ENCODE peak calls at places on chromosomes 16 and 17, in nine cellular contexts. H is progenitor cell of endocrine pancreas, R is cardiac fibroblast, Q is K562, K is HCT116, Y is stomach, O is psoas muscle, B is AG04450, I is mammary epithelial cell. M is an unnamed sample.

GRCh38 chr17:63930951-63931575 is 1.1 kb downstream of the CD79B start:
- DNase-seq in H (no peak), R (no peak), Q (peak), K (no peak), Y (peak), O (peak), B (no peak), I (no peak), M (peak)

GRCh38 chr16:51500306-51500705 is 349.2 kb upstream of the SALL1 start:
- DNase-seq in H (no peak), R (peak), Q (no peak), K (no peak), Y (no peak), O (no peak), B (no peak), I (peak), M (no peak)

GRCh38 chr16:1181715-1182671 is 29.1 kb downstream of the CACNA1H start:
- DNase-seq in H (peak), R (peak), Q (peak), K (no peak), Y (peak), O (peak), B (peak), I (peak), M (no peak)

GRCh38 chr17:49738456-49739163 is 25.3 kb downstream of the FAM117A start:
- DNase-seq in H (no peak), R (no peak), Q (no peak), K (no peak), Y (no peak), O (peak), B (no peak), I (no peak), M (no peak)

GRCh38 chr17:80071116-80071980 is 30.0 kb upstream of the GAA start:
- DNase-seq in H (no peak), R (peak), Q (no peak), K (no peak), Y (peak), O (peak), B (no peak), I (no peak), M (no peak)

GRCh38 chr17:82412535-82413520 is 5.3 kb upstream of the HEXD start:
- DNase-seq in H (no peak), R (no peak), Q (no peak), K (no peak), Y (no peak), O (no peak), B (no peak), I (no peak), M (no peak)

GRCh38 chr17:49216953-49217650 is 6.6 kb downstream of the ABI3 start:
- DNase-seq in H (no peak), R (no peak), Q (no peak), K (no peak), Y (peak), O (peak), B (no peak), I (no peak), M (no peak)

GRCh38 chr16:87608400-87608985 is 6.2 kb downstream of the JPH3 start:
- DNase-seq in H (peak), R (peak), Q (peak), K (no peak), Y (peak), O (peak), B (peak), I (peak), M (peak)

GRCh38 chr16:15888072-15888976 is at the start of gene CEP20:
- DNase-seq in H (peak), R (peak), Q (peak), K (peak), Y (peak), O (peak), B (peak), I (peak), M (peak)
- TF ChIP-seq CTCF in H (no peak), R (no peak), Q (no peak), K (no peak), Y (no peak), O (no peak), B (peak), I (no peak), M (no peak)

DNA sequence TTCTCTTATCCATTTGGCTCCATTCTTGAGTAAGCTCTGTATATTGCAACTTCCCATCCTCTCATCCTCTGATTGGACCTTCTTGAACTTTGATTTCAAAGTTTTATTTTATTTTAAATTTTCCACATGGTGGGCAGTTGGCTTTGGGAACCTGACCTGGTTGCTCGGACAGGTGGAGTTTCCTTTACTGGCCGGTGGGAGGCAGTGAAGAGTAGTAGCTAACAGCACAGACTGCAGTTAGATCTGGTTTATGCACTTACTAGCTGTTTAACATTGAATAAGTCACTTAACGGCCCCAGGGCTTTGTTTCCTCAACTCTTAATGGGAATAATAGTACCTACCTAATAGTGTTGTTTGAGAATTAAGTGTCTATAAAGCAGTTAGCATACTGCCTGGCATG is 92.8 kb downstream of the GPR139 start:
- DNase-seq in H (no peak), R (peak), Q (peak), K (peak), Y (no peak), O (no peak), B (no peak), I (peak), M (peak)
- TF ChIP-seq CTCF in H (peak), R (peak), Q (peak), K (peak), Y (peak), O (peak), B (peak), I (no peak), M (peak)

GRCh38 chr16:49181812-49182211 is 99.8 kb downstream of the CBLN1 start:
- DNase-seq in H (no peak), R (no peak), Q (no peak), K (no peak), Y (no peak), O (no peak), B (no peak), I (no peak), M (no peak)
- TF ChIP-seq CTCF in H (no peak), R (no peak), Q (no peak), K (no peak), Y (no peak), O (no peak), B (no peak), I (no peak), M (no peak)

GRCh38 chr17:45425125-45425983 is 7.3 kb downstream of the ARHGAP27 start:
- DNase-seq in H (peak), R (peak), Q (peak), K (peak), Y (peak), O (peak), B (peak), I (peak), M (peak)
- TF ChIP-seq CTCF in H (peak), R (peak), Q (peak), K (peak), Y (no peak), O (no peak), B (peak), I (no peak), M (peak)

GRCh38 chr17:46876353-46876887 is 25.0 kb downstream of the WNT9B start:
- DNase-seq in H (peak), R (no peak), Q (peak), K (peak), Y (peak), O (no peak), B (no peak), I (peak), M (no peak)
- TF ChIP-seq CTCF in H (peak), R (peak), Q (peak), K (peak), Y (peak), O (no peak), B (peak), I (peak), M (peak)

GRCh38 chr16:27749547-27749875 is 199.6 kb downstream of the KATNIP start:
- DNase-seq in H (no peak), R (no peak), Q (no peak), K (no peak), Y (no peak), O (no peak), B (no peak), I (no peak), M (no peak)

GRCh38 chr16:27747946-27748345 is 198.0 kb downstream of the KATNIP start:
- DNase-seq in H (no peak), R (no peak), Q (no peak), K (no peak), Y (no peak), O (no peak), B (no peak), I (no peak), M (no peak)

GRCh38 chr16:27751676-27752075 is 201.7 kb downstream of the KATNIP start:
- DNase-seq in H (no peak), R (no peak), Q (no peak), K (no peak), Y (no peak), O (peak), B (no peak), I (no peak), M (no peak)

GRCh38 chr16:27749946-27750345 is 200.0 kb downstream of the KATNIP start:
- DNase-seq in H (no peak), R (no peak), Q (no peak), K (no peak), Y (no peak), O (no peak), B (no peak), I (no peak), M (no peak)

GRCh38 chr16:27748868-27749546 is 199.1 kb downstream of the KATNIP start:
- DNase-seq in H (no peak), R (peak), Q (peak), K (peak), Y (no peak), O (no peak), B (peak), I (peak), M (peak)
- TF ChIP-seq CTCF in H (peak), R (peak), Q (peak), K (no peak), Y (no peak), O (no peak), B (peak), I (no peak), M (peak)

GRCh38 chr17:14780116-14780515 is 479.2 kb downstream of the HS3ST3B1 start:
- DNase-seq in H (no peak), R (no peak), Q (no peak), K (no peak), Y (no peak), O (no peak), B (no peak), I (no peak), M (no peak)

GRCh38 chr17:14790518-14790917 is 474.6 kb downstream of the PMP22 start:
- DNase-seq in H (no peak), R (peak), Q (no peak), K (no peak), Y (no peak), O (no peak), B (peak), I (no peak), M (no peak)

GRCh38 chr17:14779236-14779635 is 478.4 kb downstream of the HS3ST3B1 start:
- DNase-seq in H (no peak), R (no peak), Q (no peak), K (no peak), Y (no peak), O (no peak), B (no peak), I (peak), M (no peak)

GRCh38 chr17:14781123-14781522 is 480.2 kb downstream of the HS3ST3B1 start:
- DNase-seq in H (no peak), R (no peak), Q (no peak), K (no peak), Y (no peak), O (no peak), B (no peak), I (no peak), M (no peak)

GRCh38 chr17:14784997-14785696 is 480.0 kb downstream of the PMP22 start:
- DNase-seq in H (no peak), R (no peak), Q (no peak), K (no peak), Y (no peak), O (no peak), B (no peak), I (peak), M (no peak)
- TF ChIP-seq CTCF in H (peak), R (no peak), Q (no peak), K (no peak), Y (no peak), O (no peak), B (no peak), I (peak), M (peak)

DNA sequence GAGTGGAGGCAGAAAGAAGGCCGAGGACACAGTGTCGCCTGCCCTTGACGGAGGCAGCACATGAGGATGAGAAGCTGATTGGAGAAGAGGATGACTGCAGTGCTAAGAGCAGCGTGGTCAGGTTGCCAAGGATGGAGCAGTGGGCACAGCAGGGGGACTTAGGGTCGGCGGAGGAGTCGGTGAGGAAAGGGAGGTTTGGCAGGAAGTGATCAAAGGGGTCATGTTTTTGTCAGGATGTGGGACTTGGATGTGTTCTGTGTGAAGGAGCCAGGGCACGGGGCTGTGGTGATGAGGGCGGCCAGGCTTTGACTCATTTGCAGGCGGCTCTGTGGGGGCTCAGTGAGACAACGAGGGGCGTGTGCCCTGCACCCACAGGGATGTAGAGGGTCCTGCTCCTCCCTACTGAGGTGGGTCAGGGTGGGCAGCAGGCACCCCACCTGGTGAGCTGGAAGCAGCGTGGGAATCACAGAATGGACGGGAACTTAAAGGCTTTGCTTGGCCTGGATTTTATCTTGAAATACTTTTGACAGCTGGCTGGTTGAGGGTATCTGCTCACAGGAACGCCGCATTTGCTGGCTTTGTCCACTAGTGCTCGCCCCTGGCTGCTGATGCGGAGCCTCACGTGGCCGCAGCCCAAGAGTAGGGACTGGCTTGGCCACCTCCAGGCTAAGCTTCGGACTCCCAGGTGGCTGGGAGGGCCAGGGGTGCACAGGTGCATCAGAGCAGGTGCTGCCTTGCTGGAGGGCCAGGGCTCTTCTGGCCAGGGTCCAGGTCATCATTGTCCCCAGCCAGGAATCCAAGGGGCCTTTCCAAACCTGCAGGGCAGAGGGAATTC is 6.0 kb downstream of the MPG start:
- DNase-seq in H (no peak), R (peak), Q (no peak), K (no peak), Y (no peak), O (no peak), B (no peak), I (no peak), M (no peak)
- TF ChIP-seq CTCF in H (no peak), R (peak), Q (peak), K (no peak), Y (no peak), O (no peak), B (no peak), I (no peak), M (no peak)

M was measured in GM13977.